ENCODE peak calls at places on chromosomes 7 and 10, in ten cellular contexts. I is GM23248; P is gastrocnemius medialis; X is aorta; M is tibial nerve; H is naive thymus-derived CD4-positive, alpha-beta T cell; J is PC-9; V is psoas muscle; B is esophagus muscularis mucosa; R is adrenal gland. Q is an unnamed sample.

GRCh38 chr7:81154565-81154964 is 235.7 kb upstream of the SEMA3C start:
- DNase-seq in P (no peak), M (no peak), I (no peak), R (no peak), X (no peak), B (no peak), J (no peak), H (no peak), V (no peak), Q (no peak)

GRCh38 chr7:111987115-111987826 is 218.9 kb downstream of the DOCK4 start:
- DNase-seq in M (no peak), B (no peak), X (no peak), H (no peak), R (no peak), J (no peak), V (no peak), I (peak), P (no peak), Q (no peak)

GRCh38 chr7:96996111-96996936 is 9.0 kb upstream of the DLX6 start:
- DNase-seq in J (no peak), V (no peak), P (no peak), M (no peak), H (no peak), I (no peak), R (no peak), B (peak), X (no peak), Q (no peak)

GRCh38 chr7:148735967-148736366 is 37.3 kb downstream of the CUL1 start:
- DNase-seq in H (no peak), J (no peak), X (no peak), P (no peak), R (no peak), B (no peak), V (no peak), I (no peak), M (no peak), Q (no peak)

GRCh38 chr7:80014507-80014906 is 120.1 kb upstream of the GNAI1 start:
- DNase-seq in H (no peak), R (no peak), J (no peak), M (no peak), B (no peak), P (no peak), V (no peak), X (no peak), I (peak), Q (no peak)

GRCh38 chr7:157851501-157852067 is 514.8 kb downstream of the DNAJB6 start:
- DNase-seq in J (no peak), P (peak), R (peak), I (no peak), H (peak), B (no peak), V (peak), M (peak), X (peak), Q (peak)

GRCh38 chr10:91525939-91526712 is 106.7 kb downstream of the PPP1R3C start:
- DNase-seq in B (no peak), P (no peak), R (no peak), X (peak), J (no peak), H (no peak), V (no peak), I (no peak), M (no peak), Q (no peak)

GRCh38 chr10:83539528-83540308 is 599.6 kb upstream of the GHITM start:
- DNase-seq in X (no peak), J (no peak), I (no peak), P (peak), M (peak), H (no peak), R (no peak), B (no peak), V (peak), Q (no peak)

GRCh38 chr7:7109934-7110333 is 72.4 kb upstream of the C1GALT1 start:
- DNase-seq in H (no peak), P (no peak), I (no peak), X (no peak), R (no peak), M (no peak), V (no peak), J (no peak), B (no peak), Q (no peak)

GRCh38 chr7:31690892-31691291 is 3.9 kb downstream of the PPP1R17 start:
- DNase-seq in X (no peak), R (no peak), H (no peak), M (no peak), I (no peak), V (no peak), P (no peak), B (peak), J (no peak), Q (no peak)

GRCh38 chr7:155466814-155467675 is 9.1 kb downstream of the EN2 start:
- DNase-seq in V (no peak), P (no peak), R (no peak), I (peak), X (peak), M (no peak), J (no peak), H (no peak), B (no peak), Q (no peak)

GRCh38 chr10:108783897-108784296 is 1139.4 kb downstream of the XPNPEP1 start:
- DNase-seq in V (no peak), P (no peak), R (no peak), J (peak), H (no peak), M (no peak), X (no peak), I (peak), B (no peak), Q (no peak)

GRCh38 chr10:132523561-132524442 is 13.8 kb upstream of the INPP5A start:
- DNase-seq in V (peak), I (no peak), P (peak), H (no peak), J (no peak), R (peak), X (peak), B (no peak), M (no peak), Q (no peak)

GRCh38 chr7:86904949-86905834 is 154.3 kb downstream of the ELAPOR2 start:
- DNase-seq in I (peak), X (no peak), J (peak), M (no peak), V (no peak), R (peak), B (no peak), P (no peak), H (no peak), Q (no peak)

GRCh38 chr7:123423622-123424021 is 110.8 kb downstream of the IQUB start:
- DNase-seq in P (no peak), M (no peak), B (no peak), J (no peak), R (no peak), I (no peak), X (no peak), V (no peak), H (no peak), Q (no peak)

GRCh38 chr7:127375626-127376025 is 16.9 kb downstream of the ZNF800 start:
- DNase-seq in I (peak), H (no peak), M (no peak), J (no peak), B (no peak), R (no peak), V (no peak), X (no peak), P (no peak), Q (no peak)

GRCh38 chr10:7094781-7095180 is 316.1 kb downstream of the SFMBT2 start:
- DNase-seq in I (no peak), H (no peak), V (no peak), X (no peak), J (no peak), P (no peak), B (no peak), R (no peak), M (no peak), Q (no peak)

GRCh38 chr7:19051767-19052375 is 65.6 kb downstream of the TWIST1 start:
- DNase-seq in P (no peak), R (peak), X (no peak), B (no peak), V (no peak), H (peak), I (peak), M (no peak), J (peak), Q (no peak)

GRCh38 chr10:102435529-102436233 is 3.3 kb upstream of the CUEDC2 start:
- DNase-seq in V (no peak), X (no peak), H (no peak), J (no peak), I (peak), P (no peak), B (no peak), M (no peak), R (no peak), Q (no peak)

GRCh38 chr10:98357208-98357836 is 57.7 kb downstream of the PYROXD2 start:
- DNase-seq in J (no peak), H (no peak), V (no peak), I (peak), M (no peak), B (no peak), X (no peak), R (no peak), P (no peak), Q (no peak)

GRCh38 chr10:69449841-69450240 is 1.4 kb upstream of the TSPAN15 start:
- DNase-seq in B (no peak), P (peak), M (peak), J (peak), X (no peak), I (peak), V (peak), R (peak), H (peak), Q (no peak)

GRCh38 chr7:100544386-100544785 is 5.4 kb downstream of the AGFG2 start:
- DNase-seq in R (no peak), J (no peak), X (no peak), V (no peak), P (no peak), I (no peak), M (no peak), H (no peak), B (no peak), Q (no peak)

GRCh38 chr7:36840930-36841329 is 116.6 kb upstream of the AOAH start:
- DNase-seq in P (no peak), R (no peak), X (no peak), J (peak), H (no peak), M (no peak), I (no peak), B (peak), V (no peak), Q (no peak)

GRCh38 chr10:125331056-125331455 is 170.7 kb upstream of the CTBP2 start:
- DNase-seq in I (no peak), J (no peak), X (no peak), V (no peak), B (no peak), R (no peak), H (no peak), M (no peak), P (no peak), Q (no peak)

GRCh38 chr7:36573066-36573465 is 151.2 kb downstream of the AOAH start:
- DNase-seq in X (no peak), I (no peak), P (no peak), M (no peak), V (no peak), J (no peak), R (no peak), B (no peak), H (no peak), Q (no peak)

GRCh38 chr7:11551470-11551869 is 280.5 kb downstream of the THSD7A start:
- DNase-seq in X (no peak), I (no peak), H (no peak), V (no peak), P (no peak), B (no peak), R (no peak), J (no peak), M (no peak), Q (no peak)

GRCh38 chr10:62183857-62184805 is 84.5 kb downstream of the RTKN2 start:
- DNase-seq in J (peak), R (no peak), H (no peak), M (no peak), B (no peak), P (no peak), X (no peak), V (no peak), I (no peak), Q (no peak)

GRCh38 chr7:98223351-98223897 is 12.2 kb downstream of the BHLHA15 start:
- DNase-seq in P (no peak), B (no peak), I (no peak), R (no peak), X (peak), V (no peak), M (no peak), H (no peak), J (no peak), Q (no peak)
- H3K27ac ChIP-seq in P (no peak), B (no peak), I (no peak), R (no peak), X (no peak), V (no peak), M (no peak), H (no peak), J (no peak), Q (no peak)

GRCh38 chr7:27128776-27129728 is 1.5 kb downstream of the HOXA4 start:
- DNase-seq in V (peak), J (no peak), H (no peak), P (no peak), I (no peak), R (peak), M (no peak), B (no peak), X (no peak), Q (no peak)
- H3K27ac ChIP-seq in V (peak), J (no peak), H (no peak), P (peak), I (no peak), R (no peak), M (no peak), B (peak), X (no peak), Q (no peak)

DNA sequence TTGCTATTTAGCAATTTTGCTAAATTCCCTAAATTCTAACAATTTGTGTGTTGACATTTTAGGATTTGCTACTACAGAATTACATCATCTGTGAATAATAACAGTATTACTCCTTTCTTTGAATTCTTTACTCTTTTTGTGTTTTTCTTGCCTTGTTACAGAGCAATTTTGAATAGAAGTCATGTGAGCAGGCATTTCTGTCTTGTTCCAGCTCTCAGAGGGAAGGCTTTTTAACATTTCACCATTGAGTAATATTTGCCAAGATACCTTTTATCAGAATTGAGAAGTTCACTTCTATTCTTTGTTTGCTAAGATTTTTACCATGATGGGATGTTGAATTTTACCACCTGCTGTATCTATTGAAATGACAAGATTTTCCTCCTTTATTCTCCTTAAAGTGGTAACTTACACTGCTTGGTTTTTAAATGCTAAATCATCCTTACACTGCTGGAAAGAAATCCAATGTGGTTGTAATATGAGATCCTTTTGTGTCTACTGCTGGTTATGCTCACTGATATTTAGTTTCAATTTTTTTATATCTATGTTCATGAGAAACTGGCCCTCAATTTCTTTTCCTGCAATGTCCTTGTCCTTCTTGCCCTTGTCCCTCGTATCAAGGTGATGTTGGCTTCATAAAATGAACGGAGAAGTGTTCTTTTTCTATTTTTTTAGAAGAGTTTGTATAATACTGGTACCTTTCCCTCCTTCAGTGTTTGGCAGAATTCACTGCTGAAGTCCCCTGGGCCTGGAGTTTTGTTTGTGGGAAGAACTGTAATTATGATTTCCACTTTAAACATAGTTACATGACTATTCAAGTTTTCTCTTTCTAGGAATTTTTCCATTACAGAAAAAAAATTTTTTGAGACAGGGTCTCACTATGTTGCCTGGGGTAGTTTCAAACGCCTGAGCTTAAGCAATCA is 50.3 kb upstream of the ATP6V0A4 start:
- DNase-seq in I (peak), H (no peak), R (no peak), M (no peak), V (no peak), P (no peak), J (peak), X (no peak), B (no peak), Q (no peak)
- H3K27ac ChIP-seq in I (peak), H (no peak), R (no peak), M (no peak), V (no peak), P (no peak), J (peak), X (no peak), B (no peak), Q (no peak)

GRCh38 chr7:13874783-13875182 is 114.7 kb downstream of the ETV1 start:
- DNase-seq in H (no peak), X (no peak), I (peak), M (no peak), V (no peak), R (no peak), P (no peak), J (no peak), B (no peak), Q (no peak)
- H3K27ac ChIP-seq in H (no peak), X (no peak), I (no peak), M (no peak), V (no peak), R (no peak), P (no peak), J (no peak), B (no peak), Q (no peak)

GRCh38 chr10:114649217-114649906 is 8.7 kb downstream of the ABLIM1 start:
- DNase-seq in H (no peak), R (no peak), M (no peak), P (no peak), J (peak), V (no peak), B (no peak), I (no peak), X (no peak), Q (no peak)
- H3K27ac ChIP-seq in H (no peak), R (peak), M (no peak), P (peak), J (peak), V (peak), B (no peak), I (no peak), X (no peak), Q (no peak)

DNA sequence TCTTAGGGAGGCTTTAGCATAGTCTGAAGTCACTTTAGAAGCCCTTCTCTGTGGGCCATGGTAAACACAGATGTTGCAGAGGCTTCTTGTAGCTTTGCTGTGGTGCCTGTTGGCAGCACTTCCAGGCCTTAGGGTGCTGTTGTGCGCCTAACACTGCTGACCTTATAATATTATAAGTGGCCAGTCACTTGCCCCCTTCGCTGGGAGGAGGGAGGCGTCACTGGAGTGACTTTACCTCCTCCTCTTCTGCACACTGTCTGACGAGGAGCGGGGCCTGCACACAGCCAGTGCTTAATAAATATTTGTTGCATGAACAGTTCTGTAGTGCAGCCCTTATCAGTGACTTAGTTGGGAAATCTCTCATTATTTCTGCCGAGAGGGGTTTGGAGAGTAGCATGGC is 63.3 kb downstream of the WDR37 start:
- DNase-seq in J (no peak), I (no peak), P (no peak), X (no peak), V (no peak), M (no peak), B (no peak), R (peak), H (no peak), Q (no peak)
- H3K27ac ChIP-seq in J (no peak), I (no peak), P (peak), X (no peak), V (no peak), M (no peak), B (no peak), R (no peak), H (peak), Q (no peak)

GRCh38 chr10:679556-679955 is 9.9 kb downstream of the DIP2C start:
- DNase-seq in J (no peak), V (no peak), P (no peak), X (peak), B (no peak), H (no peak), R (no peak), M (no peak), I (no peak), Q (no peak)

GRCh38 chr10:680146-680545 is 9.3 kb downstream of the DIP2C start:
- DNase-seq in P (peak), R (peak), H (no peak), M (no peak), V (peak), I (no peak), B (peak), X (peak), J (no peak), Q (no peak)

GRCh38 chr10:682931-683447 is 6.5 kb downstream of the DIP2C start:
- DNase-seq in B (no peak), I (no peak), R (no peak), H (no peak), X (no peak), V (no peak), M (no peak), P (no peak), J (no peak), Q (no peak)

GRCh38 chr10:681670-682318 is 7.7 kb downstream of the DIP2C start:
- DNase-seq in V (no peak), I (peak), H (no peak), R (no peak), P (no peak), J (no peak), B (no peak), X (peak), M (no peak), Q (no peak)

GRCh38 chr10:680745-681144 is 8.7 kb downstream of the DIP2C start:
- DNase-seq in J (no peak), I (no peak), B (peak), H (no peak), R (no peak), V (no peak), P (no peak), X (peak), M (no peak), Q (no peak)
- H3K27ac ChIP-seq in J (no peak), I (no peak), B (peak), H (no peak), R (no peak), V (peak), P (peak), X (no peak), M (no peak), Q (peak)

DNA sequence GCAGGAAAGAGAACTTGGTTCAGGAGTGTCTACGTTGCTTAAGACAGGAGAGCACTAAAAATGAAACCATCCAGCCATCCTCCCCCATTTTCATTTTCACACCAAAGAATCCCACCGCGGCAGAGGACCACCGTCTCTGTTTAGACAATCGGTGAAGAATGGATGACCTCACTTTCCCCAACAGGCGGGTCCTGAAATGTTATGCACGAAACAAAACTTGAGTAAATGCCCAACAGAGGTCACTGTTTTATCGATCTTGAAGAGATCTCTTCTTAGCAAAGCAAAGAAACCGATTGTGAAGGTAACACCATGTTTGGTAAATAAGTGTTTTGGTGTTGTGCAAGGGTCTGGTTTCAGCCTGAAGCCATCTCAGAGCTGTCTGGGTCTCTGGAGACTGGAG is 1.4 kb upstream of the IL6 start:
- DNase-seq in H (no peak), X (no peak), V (no peak), P (no peak), J (no peak), R (no peak), B (no peak), I (peak), M (no peak), Q (no peak)
- H3K27ac ChIP-seq in H (no peak), X (no peak), V (peak), P (no peak), J (peak), R (no peak), B (peak), I (peak), M (no peak), Q (no peak)